ENCODE peak calls at places on chromosomes 4 and X, in four cellular contexts. One of them, this sample, is unnamed.

GRCh38 chr4:94758141-94758699 is 465 bp downstream of the BMPR1B start:
- DNase-seq in ureter: peak
- DNase-seq in caudate nucleus: no peak
- DNase-seq in hypothalamus: no peak
- DNase-seq in this sample: peak

GRCh38 chr4:128718793-128719192 is 90.7 kb upstream of the JADE1 start:
- DNase-seq in ureter: no peak
- DNase-seq in caudate nucleus: no peak
- DNase-seq in hypothalamus: no peak
- DNase-seq in this sample: peak

GRCh38 chrX:109356684-109357083 is 125.2 kb downstream of the GUCY2F start:
- DNase-seq in ureter: no peak
- DNase-seq in caudate nucleus: no peak
- DNase-seq in hypothalamus: no peak
- DNase-seq in this sample: no peak

GRCh38 chr4:78057600-78058560 is 757 bp downstream of the FRAS1 start:
- DNase-seq in ureter: peak
- DNase-seq in caudate nucleus: no peak
- DNase-seq in hypothalamus: peak
- DNase-seq in this sample: peak

GRCh38 chrX:32545100-32545499 is 666.2 kb downstream of the DMD start:
- DNase-seq in ureter: no peak
- DNase-seq in caudate nucleus: no peak
- DNase-seq in hypothalamus: no peak
- DNase-seq in this sample: no peak

GRCh38 chrX:30649859-30650258 is 3.4 kb upstream of the GK start:
- DNase-seq in ureter: no peak
- DNase-seq in caudate nucleus: no peak
- DNase-seq in hypothalamus: no peak
- DNase-seq in this sample: no peak

GRCh38 chr4:55117511-55117910 is 7.9 kb downstream of the KDR start:
- DNase-seq in ureter: no peak
- DNase-seq in caudate nucleus: no peak
- DNase-seq in hypothalamus: no peak
- DNase-seq in this sample: no peak

GRCh38 chr4:118682928-118683327 is 2.3 kb upstream of the METTL14 start:
- DNase-seq in ureter: no peak
- DNase-seq in caudate nucleus: no peak
- DNase-seq in hypothalamus: no peak
- DNase-seq in this sample: peak

GRCh38 chrX:40003982-40004535 is 93.7 kb downstream of the BCOR start:
- DNase-seq in ureter: no peak
- DNase-seq in caudate nucleus: no peak
- DNase-seq in hypothalamus: no peak
- DNase-seq in this sample: no peak

GRCh38 chrX:40933132-40934078 is 151.8 kb upstream of the USP9X start:
- DNase-seq in ureter: no peak
- DNase-seq in caudate nucleus: no peak
- DNase-seq in hypothalamus: no peak
- DNase-seq in this sample: peak

This sample was measured in astrocyte of the spinal cord.